ENCODE peak calls at places on chromosomes 4 and X, in four cellular contexts. W is brain microvascular endothelial cell, Q is IMR-90, K is neural progenitor cell. L is an unnamed sample. For H3K27me3, the result is how much of the 10 kb centered on the place peaks cover.

GRCh38 chr4:127055349-127055748 is 577.4 kb upstream of the INTU start:
- DNase-seq in W (no peak), Q (peak), K (no peak), L (no peak)

GRCh38 chrX:10379848-10380247 is 223.1 kb downstream of the CLCN4 start:
- DNase-seq in W (no peak), Q (no peak), K (no peak), L (no peak)

GRCh38 chr4:25815586-25815985 is 47.2 kb downstream of the SEL1L3 start:
- DNase-seq in W (peak), Q (no peak), K (no peak), L (no peak)

GRCh38 chrX:68492583-68492982 is 6.3 kb upstream of the YIPF6 start:
- DNase-seq in W (no peak), Q (no peak), K (no peak), L (no peak)

GRCh38 chrX:124354648-124355047 is 8.3 kb downstream of the SH2D1A start:
- DNase-seq in W (no peak), Q (no peak), K (no peak), L (no peak)

GRCh38 chr4:184459413-184459812 is 14.9 kb downstream of the IRF2 start:
- DNase-seq in W (no peak), Q (peak), K (no peak), L (no peak)

GRCh38 chrX:68387786-68388185 is 45.5 kb downstream of the OPHN1 start:
- DNase-seq in W (no peak), Q (no peak), K (no peak), L (no peak)

GRCh38 chr4:5471206-5471605 is 237.2 kb downstream of the EVC2 start:
- DNase-seq in W (no peak), Q (no peak), K (no peak), L (no peak)

GRCh38 chr4:155679343-155679742 is 12.7 kb downstream of the GUCY1A1 start:
- DNase-seq in W (peak), Q (peak), K (peak), L (no peak)

GRCh38 chr4:100933628-100934027 is 413.7 kb downstream of the PPP3CA start:
- DNase-seq in W (peak), Q (peak), K (no peak), L (no peak)

DNA sequence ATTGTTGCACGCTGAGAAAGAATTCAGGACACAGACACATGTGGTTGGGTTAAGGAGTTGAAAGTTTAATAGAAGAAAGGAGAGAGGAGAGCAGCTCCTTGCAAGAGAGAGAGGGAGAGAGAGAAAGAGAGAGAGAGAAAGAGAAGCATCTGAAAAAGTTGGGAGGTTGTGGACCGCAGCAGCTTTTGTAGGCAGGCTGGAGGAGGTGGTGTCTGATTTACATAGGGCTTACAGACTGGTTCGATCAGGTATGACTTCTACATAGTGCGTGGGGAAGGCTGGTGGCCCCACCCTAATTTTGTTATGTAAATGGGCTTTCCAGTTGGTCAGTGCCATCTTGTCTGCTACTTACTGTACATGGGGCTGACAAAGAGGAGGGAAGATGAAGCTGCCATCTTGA is 27.5 kb upstream of the GYG2 start:
- DNase-seq in W (no peak), Q (no peak), K (no peak), L (no peak)
- H3K4me3 ChIP-seq in W (no peak), Q (no peak), K (no peak), L (no peak)

GRCh38 chrX:119981286-119982070 is 37.9 kb upstream of the NKAP start:
- DNase-seq in W (peak), Q (peak), K (peak), L (no peak)
- H3K27me3 ChIP-seq in W (under half), Q (under half), K (under half), L (under half)

GRCh38 chrX:53441531-53442321 is 7.6 kb upstream of the HSD17B10 start:
- DNase-seq in W (peak), Q (peak), K (peak), L (peak)

GRCh38 chrX:53438174-53438831 is 4.1 kb upstream of the HSD17B10 start:
- DNase-seq in W (no peak), Q (no peak), K (no peak), L (no peak)

GRCh38 chrX:53440631-53441517 is 6.7 kb upstream of the HSD17B10 start:
- DNase-seq in W (peak), Q (peak), K (peak), L (peak)

GRCh38 chrX:53438832-53439230 is 4.7 kb upstream of the HSD17B10 start:
- DNase-seq in W (no peak), Q (no peak), K (no peak), L (no peak)

DNA sequence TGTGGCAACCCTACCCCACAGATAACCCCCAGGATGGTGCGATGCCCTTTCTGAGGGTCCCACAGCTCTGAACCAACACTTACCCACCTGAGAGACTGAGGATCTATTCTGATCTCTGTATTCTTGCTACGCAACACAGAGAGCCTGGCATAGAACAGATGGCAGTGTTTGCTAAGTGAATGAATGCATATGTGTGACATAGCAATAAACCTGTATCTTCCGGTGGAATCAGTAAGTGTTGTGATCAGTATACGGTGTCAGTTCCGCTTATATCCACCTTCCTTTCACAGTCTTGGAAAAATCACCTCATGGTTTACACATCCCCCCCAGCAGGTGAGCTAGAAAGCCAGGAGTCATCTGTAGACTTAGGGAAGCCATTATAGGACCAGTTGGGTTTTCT is 5.9 kb upstream of the HSD17B10 start:
- DNase-seq in W (no peak), Q (no peak), K (no peak), L (no peak)
- H3K4me3 ChIP-seq in W (no peak), Q (no peak), K (no peak), L (peak)

GRCh38 chr4:8854016-8854415 is 17.6 kb downstream of the HMX1 start:
- DNase-seq in W (no peak), Q (no peak), K (no peak), L (no peak)
- H3K27me3 ChIP-seq in W (half or more), Q (under half), K (half or more), L (under half)

GRCh38 chr4:186790630-186791029 is 67.0 kb upstream of the FAT1 start:
- DNase-seq in W (no peak), Q (peak), K (no peak), L (no peak)

GRCh38 chr4:186789671-186790070 is 66.0 kb upstream of the FAT1 start:
- DNase-seq in W (no peak), Q (peak), K (no peak), L (no peak)

GRCh38 chr4:186787536-186787935 is 63.9 kb upstream of the FAT1 start:
- DNase-seq in W (no peak), Q (no peak), K (no peak), L (no peak)

GRCh38 chr4:186792994-186793393 is 69.3 kb upstream of the FAT1 start:
- DNase-seq in W (no peak), Q (peak), K (no peak), L (no peak)
- H3K4me3 ChIP-seq in W (no peak), Q (no peak), K (no peak), L (no peak)

GRCh38 chrX:129553619-129554288 is 13.7 kb downstream of the OCRL start:
- DNase-seq in W (no peak), Q (no peak), K (no peak), L (no peak)
- H3K27me3 ChIP-seq in W (under half), Q (under half), K (under half), L (under half)

DNA sequence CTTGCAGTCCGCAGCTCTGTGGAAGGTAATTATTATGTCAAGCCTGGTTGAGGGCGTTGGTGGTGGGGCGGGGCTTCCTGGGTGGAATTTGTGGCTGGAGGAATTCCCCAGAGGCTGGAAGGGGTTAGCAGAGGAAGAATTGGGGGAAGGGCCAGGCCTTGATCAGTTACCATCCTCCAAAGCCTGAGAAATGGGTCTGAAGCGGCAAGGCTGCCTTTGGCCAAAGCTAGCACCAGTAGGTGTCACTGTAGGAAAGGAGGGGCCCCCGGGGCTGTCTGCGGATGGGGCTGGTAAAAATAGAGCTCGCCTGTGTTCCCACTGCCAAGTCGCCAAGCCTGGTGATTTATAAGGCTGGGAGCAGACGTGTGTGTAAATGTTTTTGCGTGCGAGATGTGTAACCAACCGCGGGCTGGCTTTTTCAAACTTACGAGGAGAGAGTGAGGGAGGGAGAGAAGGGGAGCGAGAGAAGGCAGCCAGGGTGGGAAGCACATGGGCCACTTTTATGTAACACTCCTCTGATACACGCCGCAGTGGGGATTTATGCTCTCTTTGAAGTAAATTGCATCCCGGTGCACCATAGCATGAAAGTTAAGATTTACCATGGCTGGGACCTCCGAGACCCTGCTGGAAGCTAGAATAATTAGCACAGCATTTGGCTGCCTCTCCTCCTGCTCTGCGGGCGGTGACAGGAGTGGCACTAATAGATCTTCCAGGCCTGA is 366.9 kb downstream of the BCOR start:
- DNase-seq in W (peak), Q (peak), K (peak), L (peak)
- H3K4me3 ChIP-seq in W (no peak), Q (no peak), K (no peak), L (no peak)

L was measured in psoas muscle.